ENCODE peak calls at places on chromosomes 1 and 21, in five cellular contexts. W is cardiac fibroblast, Y is Caco-2, E is colonic mucosa, P is fibroblast of the aortic adventitia. V is an unnamed sample.

GRCh38 chr1:151405167-151405951 is 6.0 kb downstream of the PSMB4 start:
- DNase-seq in W (no peak), Y (no peak), E (no peak), P (no peak), V (no peak)

GRCh38 chr1:234597894-234598293 is 12.1 kb downstream of the IRF2BP2 start:
- DNase-seq in W (peak), Y (peak), E (peak), P (peak), V (no peak)

GRCh38 chr1:247551716-247552115 is 2.8 kb downstream of the GCSAML start:
- DNase-seq in W (peak), Y (no peak), E (no peak), P (no peak), V (no peak)

GRCh38 chr1:82538876-82539275 is 738.1 kb downstream of the ADGRL2 start:
- DNase-seq in W (no peak), Y (no peak), E (no peak), P (peak), V (no peak)

GRCh38 chr1:15314328-15315281 is 67.6 kb downstream of the FHAD1 start:
- DNase-seq in W (no peak), Y (no peak), E (no peak), P (no peak), V (no peak)

GRCh38 chr1:170530972-170531757 is 801 bp upstream of the GORAB start:
- DNase-seq in W (peak), Y (no peak), E (peak), P (peak), V (no peak)

GRCh38 chr1:20600156-20600555 is 11.3 kb downstream of the CDA start:
- DNase-seq in W (no peak), Y (no peak), E (peak), P (no peak), V (no peak)

GRCh38 chr1:108049083-108049819 is 84.3 kb upstream of the VAV3 start:
- DNase-seq in W (peak), Y (no peak), E (no peak), P (no peak), V (no peak)

GRCh38 chr1:201778279-201779023 is 50.5 kb upstream of the IPO9 start:
- DNase-seq in W (peak), Y (no peak), E (no peak), P (peak), V (no peak)

GRCh38 chr1:54290443-54291184 is 90.6 kb downstream of the MRPL37 start:
- DNase-seq in W (peak), Y (peak), E (no peak), P (peak), V (no peak)

GRCh38 chr1:115098979-115099692 is 9.8 kb upstream of the TSPAN2 start:
- DNase-seq in W (peak), Y (no peak), E (peak), P (peak), V (no peak)

GRCh38 chr1:56411484-56412180 is 167.7 kb downstream of the PLPP3 start:
- DNase-seq in W (peak), Y (no peak), E (no peak), P (no peak), V (no peak)

GRCh38 chr21:45141507-45141906 is 67.1 kb downstream of the ADARB1 start:
- DNase-seq in W (no peak), Y (no peak), E (no peak), P (no peak), V (peak)

GRCh38 chr1:175524003-175524402 is 219.4 kb downstream of the TNR start:
- DNase-seq in W (no peak), Y (no peak), E (no peak), P (no peak), V (no peak)

GRCh38 chr1:205950826-205951549 is 7.7 kb upstream of the SLC26A9 start:
- DNase-seq in W (peak), Y (no peak), E (no peak), P (peak), V (no peak)

GRCh38 chr1:89692601-89693503 is 59.9 kb downstream of the LRRC8C start:
- DNase-seq in W (peak), Y (no peak), E (no peak), P (no peak), V (no peak)

GRCh38 chr1:87127131-87127530 is 201.5 kb upstream of the LMO4 start:
- DNase-seq in W (no peak), Y (no peak), E (no peak), P (no peak), V (no peak)

GRCh38 chr1:85375422-85375934 is 89.5 kb downstream of the DDAH1 start:
- DNase-seq in W (no peak), Y (no peak), E (no peak), P (no peak), V (no peak)

GRCh38 chr1:10286244-10286643 is 75.9 kb downstream of the KIF1B start:
- DNase-seq in W (no peak), Y (no peak), E (no peak), P (peak), V (no peak)

GRCh38 chr1:118979754-118980270 is 8.3 kb downstream of the TBX15 start:
- DNase-seq in W (no peak), Y (no peak), E (no peak), P (no peak), V (no peak)

GRCh38 chr1:218494449-218494852 is 149.3 kb downstream of the TGFB2 start:
- DNase-seq in W (no peak), Y (no peak), E (no peak), P (no peak), V (no peak)

GRCh38 chr1:157624471-157624870 is 26.6 kb upstream of the FCRL4 start:
- DNase-seq in W (no peak), Y (no peak), E (no peak), P (no peak), V (no peak)

GRCh38 chr1:157628773-157629172 is 30.9 kb upstream of the FCRL4 start:
- DNase-seq in W (no peak), Y (no peak), E (no peak), P (no peak), V (no peak)

GRCh38 chr1:157622471-157622870 is 24.6 kb upstream of the FCRL4 start:
- DNase-seq in W (no peak), Y (no peak), E (no peak), P (no peak), V (no peak)

DNA sequence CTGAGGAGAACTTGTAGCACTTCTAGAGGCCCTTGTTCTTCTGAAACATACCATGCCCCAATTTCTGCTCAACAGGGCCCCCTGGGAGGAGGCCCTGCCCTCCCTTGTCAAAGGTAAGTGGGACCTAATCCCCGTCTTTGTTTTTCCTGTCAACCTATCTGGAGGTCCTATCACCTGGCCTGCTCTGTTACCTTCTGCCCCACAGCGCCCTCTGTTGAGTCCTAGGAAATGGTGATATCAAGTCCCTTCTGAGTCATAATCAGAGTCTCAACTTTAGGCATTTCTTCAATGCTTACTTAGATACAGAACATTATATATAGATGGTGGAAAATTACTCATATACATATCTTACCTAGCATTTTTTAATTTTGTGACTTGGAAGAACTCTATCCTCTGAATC is 28.2 kb upstream of the FCRL4 start:
- DNase-seq in W (no peak), Y (peak), E (peak), P (no peak), V (no peak)
- TF ChIP-seq CTCF in W (no peak), Y (peak), E (peak), P (no peak), V (no peak)

DNA sequence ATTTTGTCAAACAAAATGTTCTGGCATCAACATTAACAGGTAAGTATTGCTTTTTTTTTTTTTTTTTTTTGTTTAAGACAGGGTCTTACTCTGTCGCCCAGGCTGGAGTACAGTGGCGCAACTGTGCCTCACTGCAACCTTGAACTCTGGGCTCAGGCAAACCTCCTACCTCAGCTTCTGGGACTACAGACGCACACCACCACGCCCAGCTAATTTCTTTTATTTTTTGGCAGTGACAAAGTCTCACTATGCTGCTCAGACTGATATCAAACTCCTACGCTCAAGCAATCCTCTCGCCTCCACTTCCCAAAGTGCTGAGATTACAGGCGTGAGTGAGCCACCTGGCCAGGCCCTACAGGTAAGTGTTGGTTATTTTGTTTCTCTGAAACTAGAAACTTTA is 2.4 kb downstream of the TUT4 start:
- DNase-seq in W (no peak), Y (no peak), E (peak), P (no peak), V (no peak)
- TF ChIP-seq CTCF in W (no peak), Y (no peak), E (no peak), P (no peak), V (no peak)

DNA sequence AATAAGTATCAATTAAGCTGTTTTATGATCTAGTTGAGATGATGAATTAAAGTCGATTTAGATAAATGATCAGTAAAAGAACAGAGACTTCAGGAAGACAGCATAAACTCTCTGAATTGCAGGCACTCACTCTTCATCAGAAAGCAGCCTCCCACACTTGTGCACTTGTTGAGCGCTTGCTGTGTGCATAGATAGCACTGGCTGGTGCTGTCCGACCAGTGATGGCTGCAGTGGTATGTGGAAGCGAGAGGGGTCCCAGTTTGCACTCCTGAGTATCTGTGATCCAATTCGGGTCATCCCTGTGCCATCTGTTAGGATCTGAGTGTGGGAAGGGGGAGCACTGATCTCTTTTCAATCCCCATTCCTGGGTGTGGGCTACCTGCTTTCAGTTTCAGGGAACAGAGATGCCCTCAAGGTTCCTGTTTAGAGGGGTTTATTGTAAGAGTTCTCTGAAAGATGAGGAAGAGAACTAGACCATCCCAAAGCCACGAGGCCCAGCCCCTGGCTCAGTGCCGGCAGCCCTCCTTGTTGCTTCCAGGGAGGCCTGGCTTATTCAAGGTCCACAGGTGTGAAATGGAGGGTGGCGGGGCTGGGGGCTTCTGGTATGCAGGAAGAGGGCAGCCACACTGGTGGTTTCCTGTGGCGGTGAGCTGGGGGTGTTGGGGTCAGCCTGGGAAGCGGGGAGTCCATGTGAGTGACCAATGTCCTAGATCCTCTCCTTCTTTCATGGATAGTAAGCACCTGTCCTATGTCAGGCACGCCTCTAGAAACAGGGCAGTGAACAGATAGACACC is 138.0 kb downstream of the CAMTA1 start:
- DNase-seq in W (no peak), Y (no peak), E (no peak), P (no peak), V (no peak)
- TF ChIP-seq CTCF in W (no peak), Y (no peak), E (no peak), P (no peak), V (no peak)

DNA sequence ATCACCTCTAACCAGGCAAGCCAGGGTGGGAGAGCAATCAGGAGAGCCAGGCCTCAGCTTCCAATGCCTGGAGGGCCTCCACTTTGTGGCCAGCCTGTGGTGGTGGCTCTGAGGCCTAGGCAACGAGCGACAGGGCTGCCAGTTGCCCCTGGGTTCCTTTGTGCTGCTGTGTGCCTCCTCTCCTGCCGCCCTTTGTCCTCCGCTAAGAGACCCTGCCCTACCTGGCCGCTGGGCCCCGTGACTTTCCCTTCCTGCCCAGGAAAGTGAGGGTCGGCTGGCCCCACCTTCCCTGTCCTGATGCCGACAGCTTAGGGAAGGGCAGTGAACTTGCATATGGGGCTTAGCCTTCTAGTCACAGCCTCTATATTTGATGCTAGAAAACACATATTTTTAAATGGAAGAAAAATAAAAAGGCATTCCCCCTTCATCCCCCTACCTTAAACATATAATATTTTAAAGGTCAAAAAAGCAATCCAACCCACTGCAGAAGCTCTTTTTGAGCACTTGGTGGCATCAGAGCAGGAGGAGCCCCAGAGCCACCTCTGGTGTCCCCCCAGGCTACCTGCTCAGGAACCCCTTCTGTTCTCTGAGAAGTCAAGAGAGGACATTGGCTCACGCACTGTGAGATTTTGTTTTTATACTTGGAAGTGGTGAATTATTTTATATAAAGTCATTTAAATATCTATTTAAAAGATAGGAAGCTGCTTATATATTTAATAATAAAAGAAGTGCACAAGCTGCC is 19.8 kb downstream of the CSF1 start:
- DNase-seq in W (no peak), Y (no peak), E (no peak), P (no peak), V (no peak)
- TF ChIP-seq CTCF in W (peak), Y (no peak), E (no peak), P (no peak), V (no peak)

GRCh38 chr1:11596295-11596694 is 57.9 kb downstream of the FBXO2 start:
- DNase-seq in W (no peak), Y (no peak), E (no peak), P (no peak), V (no peak)

GRCh38 chr1:11592752-11593151 is 61.5 kb downstream of the FBXO2 start:
- DNase-seq in W (no peak), Y (no peak), E (no peak), P (no peak), V (no peak)

GRCh38 chr1:11594625-11595024 is 59.6 kb downstream of the FBXO2 start:
- DNase-seq in W (no peak), Y (no peak), E (no peak), P (no peak), V (no peak)

GRCh38 chr1:11595287-11595686 is 58.9 kb downstream of the FBXO2 start:
- DNase-seq in W (no peak), Y (no peak), E (no peak), P (no peak), V (no peak)

DNA sequence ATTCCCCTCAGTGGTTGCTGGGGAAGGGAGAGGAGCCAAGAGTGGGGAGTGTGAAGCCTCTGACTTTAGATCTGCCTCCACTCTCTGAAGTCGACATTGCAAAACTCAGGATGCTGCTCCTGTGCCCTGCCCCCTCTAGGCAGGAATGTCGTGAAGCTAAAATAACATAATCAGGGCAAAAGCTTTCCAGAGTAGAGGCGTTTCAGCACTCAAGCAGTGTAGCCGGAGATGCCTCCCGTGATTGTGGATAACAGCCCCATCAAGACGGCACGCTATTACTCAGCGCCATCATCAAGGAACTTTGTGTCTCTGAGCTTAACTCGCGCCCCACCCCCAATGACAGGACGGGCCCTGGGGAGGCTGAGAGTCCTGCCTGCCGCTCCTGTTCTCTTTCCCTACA is 60.0 kb downstream of the FBXO2 start:
- DNase-seq in W (peak), Y (no peak), E (no peak), P (peak), V (no peak)
- TF ChIP-seq CTCF in W (no peak), Y (peak), E (no peak), P (peak), V (peak)

GRCh38 chr1:207673399-207673798 is 28.5 kb downstream of the CR1L start:
- DNase-seq in W (no peak), Y (no peak), E (no peak), P (no peak), V (no peak)

GRCh38 chr1:207670192-207670591 is 25.3 kb downstream of the CR1L start:
- DNase-seq in W (no peak), Y (no peak), E (no peak), P (no peak), V (no peak)

GRCh38 chr1:207669469-207670111 is 24.7 kb downstream of the CR1L start:
- DNase-seq in W (no peak), Y (no peak), E (no peak), P (no peak), V (no peak)

GRCh38 chr1:207670997-207671396 is 26.1 kb downstream of the CR1L start:
- DNase-seq in W (no peak), Y (no peak), E (no peak), P (no peak), V (no peak)

DNA sequence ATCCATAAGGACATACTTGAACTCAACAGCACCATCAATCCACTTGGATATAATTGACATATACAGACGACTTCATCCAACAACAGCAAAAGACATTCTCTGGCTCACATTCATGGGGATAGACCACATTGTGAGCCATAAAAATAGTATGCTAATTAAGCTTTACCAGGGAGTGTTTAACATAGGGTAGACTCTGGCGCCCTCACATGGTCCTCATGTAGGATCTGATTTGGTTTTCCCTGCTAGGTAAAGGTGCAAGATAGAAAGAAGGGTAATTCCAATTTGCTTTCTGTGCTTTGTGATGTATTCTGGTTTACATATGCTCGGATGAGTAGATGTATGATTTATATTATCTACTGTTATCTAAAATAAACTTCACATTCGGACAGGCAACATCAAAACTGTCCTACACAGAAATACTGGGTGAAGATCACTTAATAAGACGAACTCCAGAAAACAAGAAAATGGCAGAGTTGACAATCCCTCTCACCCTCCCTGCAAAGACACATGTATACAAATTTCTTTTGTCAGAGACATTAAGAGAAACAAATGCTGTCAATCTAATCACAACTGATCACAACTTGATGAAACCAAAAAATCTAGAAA is 27.7 kb downstream of the CR1L start:
- DNase-seq in W (peak), Y (no peak), E (peak), P (peak), V (no peak)
- TF ChIP-seq CTCF in W (peak), Y (peak), E (no peak), P (peak), V (peak)

DNA sequence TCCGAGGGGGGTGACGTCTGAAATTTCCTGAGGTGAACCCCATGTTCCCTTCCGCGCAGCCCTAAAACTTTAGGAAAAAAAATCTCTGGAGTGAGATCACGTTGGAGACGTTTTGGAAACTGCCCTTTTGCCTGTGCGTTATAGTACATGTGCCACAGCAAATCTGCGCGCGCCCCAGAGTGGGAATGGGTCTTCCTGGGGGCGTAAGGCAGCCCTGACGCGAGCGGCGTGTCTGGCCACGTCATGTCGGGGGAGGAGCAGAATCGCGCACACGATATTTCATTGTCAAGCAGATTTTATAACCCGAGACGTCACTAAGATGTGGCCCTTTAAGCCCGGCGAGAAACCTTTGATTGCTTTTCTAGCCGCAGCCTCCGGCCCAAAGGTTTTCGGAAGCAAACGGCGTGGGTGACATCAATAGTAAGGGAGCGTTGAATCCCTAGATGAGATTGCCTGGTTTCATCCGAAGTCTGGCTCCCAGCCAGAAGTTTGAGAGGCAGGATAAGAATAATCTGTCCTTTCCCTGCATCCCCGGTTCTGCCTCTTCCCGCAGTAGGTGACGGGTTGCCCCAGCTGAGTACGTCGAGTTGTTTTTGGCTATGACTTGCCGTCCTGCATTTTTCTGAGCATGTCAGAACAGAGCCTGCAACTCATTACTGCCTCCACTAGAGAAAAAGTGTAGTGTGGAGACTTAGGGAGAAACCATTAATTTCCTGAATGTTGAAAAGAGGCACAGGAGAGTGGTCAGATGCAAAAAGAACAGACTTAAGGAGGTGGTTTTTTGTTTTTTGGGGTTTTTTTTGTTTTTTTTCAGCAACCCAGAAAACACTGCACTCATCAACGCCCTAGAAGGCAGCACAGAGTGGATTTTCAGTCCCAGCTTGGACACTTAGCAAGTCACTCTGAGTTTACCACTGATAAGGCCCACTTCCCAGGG is 800 bp upstream of the PMVK start:
- DNase-seq in W (peak), Y (peak), E (peak), P (peak), V (peak)
- TF ChIP-seq CTCF in W (peak), Y (no peak), E (no peak), P (peak), V (peak)

V was measured in osteocyte.